ENCODE peak calls at places on chromosomes 7 and 10, in ten cellular contexts. K is cardiac fibroblast; T is H9; Q is ascending aorta; D is fibroblast of pulmonary artery; U is CD8-positive, alpha-beta T cell; M is choroid plexus epithelial cell; C is astrocyte; S is uterus; Z is progenitor cell of endocrine pancreas. G is an unnamed sample.

GRCh38 chr10:125629758-125630376 is 53.1 kb downstream of the TEX36 start:
- DNase-seq in K (peak), T (no peak), Q (no peak), D (peak), U (no peak), M (peak), C (peak), S (no peak), Z (no peak), G (no peak)

GRCh38 chr7:22173884-22174573 is 182.9 kb downstream of the RAPGEF5 start:
- DNase-seq in K (peak), T (no peak), Q (no peak), D (no peak), U (no peak), M (no peak), C (no peak), S (no peak), Z (no peak), G (no peak)

GRCh38 chr10:82211331-82211730 is 336.3 kb downstream of the NRG3 start:
- DNase-seq in K (peak), T (no peak), Q (no peak), D (peak), U (no peak), M (peak), C (no peak), S (no peak), Z (no peak), G (no peak)

GRCh38 chr7:117157121-117157870 is 165.6 kb downstream of the WNT2 start:
- DNase-seq in K (peak), T (no peak), Q (peak), D (peak), U (no peak), M (peak), C (peak), S (peak), Z (no peak), G (peak)

GRCh38 chr10:78250313-78251040 is 216.8 kb downstream of the RPS24 start:
- DNase-seq in K (no peak), T (no peak), Q (no peak), D (no peak), U (no peak), M (no peak), C (no peak), S (no peak), Z (no peak), G (no peak)

GRCh38 chr10:86668297-86669165 is at the start of gene LDB3:
- DNase-seq in K (peak), T (no peak), Q (peak), D (peak), U (no peak), M (no peak), C (peak), S (peak), Z (no peak), G (peak)

GRCh38 chr10:63553031-63553430 is 31.8 kb downstream of the REEP3 start:
- DNase-seq in K (peak), T (no peak), Q (no peak), D (peak), U (no peak), M (peak), C (peak), S (no peak), Z (no peak), G (no peak)

GRCh38 chr7:22397981-22398380 is 41.0 kb upstream of the RAPGEF5 start:
- DNase-seq in K (no peak), T (no peak), Q (no peak), D (no peak), U (no peak), M (no peak), C (peak), S (no peak), Z (no peak), G (no peak)

GRCh38 chr7:119935418-119936025 is 337.5 kb upstream of the KCND2 start:
- DNase-seq in K (peak), T (no peak), Q (no peak), D (peak), U (no peak), M (peak), C (peak), S (no peak), Z (no peak), G (no peak)

GRCh38 chr7:128708235-128708634 is 30.9 kb upstream of the CALU start:
- DNase-seq in K (peak), T (no peak), Q (no peak), D (no peak), U (no peak), M (no peak), C (no peak), S (no peak), Z (no peak), G (no peak)

GRCh38 chr7:114152314-114152938 is 233.6 kb upstream of the PPP1R3A start:
- DNase-seq in K (no peak), T (peak), Q (no peak), D (no peak), U (no peak), M (no peak), C (no peak), S (no peak), Z (no peak), G (no peak)

GRCh38 chr10:13270877-13271551 is 28.9 kb downstream of the PHYH start:
- DNase-seq in K (peak), T (no peak), Q (no peak), D (peak), U (no peak), M (peak), C (peak), S (no peak), Z (no peak), G (no peak)

GRCh38 chr7:6273380-6273837 is 985 bp upstream of the CYTH3 start:
- DNase-seq in K (no peak), T (no peak), Q (no peak), D (no peak), U (no peak), M (no peak), C (no peak), S (peak), Z (no peak), G (no peak)

GRCh38 chr7:108004220-108005142 is 1.5 kb upstream of the LAMB1 start:
- DNase-seq in K (peak), T (peak), Q (no peak), D (peak), U (no peak), M (peak), C (peak), S (peak), Z (peak), G (no peak)

GRCh38 chr10:60382946-60383681 is 6.6 kb downstream of the ANK3 start:
- DNase-seq in K (peak), T (no peak), Q (no peak), D (peak), U (no peak), M (peak), C (peak), S (no peak), Z (no peak), G (no peak)

GRCh38 chr7:47253650-47254080 is 328.2 kb downstream of the TNS3 start:
- DNase-seq in K (peak), T (peak), Q (no peak), D (peak), U (no peak), M (peak), C (peak), S (peak), Z (no peak), G (no peak)

GRCh38 chr7:101362334-101363195 is at the start of gene COL26A1:
- DNase-seq in K (no peak), T (peak), Q (no peak), D (peak), U (peak), M (peak), C (no peak), S (no peak), Z (peak), G (no peak)

GRCh38 chr10:60479305-60480020 is 89.8 kb upstream of the ANK3 start:
- DNase-seq in K (peak), T (no peak), Q (no peak), D (no peak), U (no peak), M (no peak), C (peak), S (no peak), Z (no peak), G (no peak)

GRCh38 chr10:122307669-122308486 is 36.8 kb downstream of the BTBD16 start:
- DNase-seq in K (peak), T (no peak), Q (peak), D (peak), U (no peak), M (peak), C (peak), S (peak), Z (no peak), G (peak)

GRCh38 chr10:3774018-3774813 is 10.8 kb downstream of the KLF6 start:
- DNase-seq in K (peak), T (peak), Q (peak), D (peak), U (peak), M (peak), C (peak), S (no peak), Z (no peak), G (peak)

GRCh38 chr10:48251152-48251524 is 23.4 kb downstream of the FRMPD2 start:
- DNase-seq in K (peak), T (no peak), Q (no peak), D (peak), U (no peak), M (peak), C (no peak), S (no peak), Z (no peak), G (no peak)

GRCh38 chr10:118870467-118871243 is 115.9 kb upstream of the CACUL1 start:
- DNase-seq in K (peak), T (no peak), Q (no peak), D (peak), U (no peak), M (peak), C (peak), S (peak), Z (no peak), G (no peak)

GRCh38 chr10:97601268-97602215 is 12.0 kb downstream of the C10orf62 start:
- DNase-seq in K (no peak), T (no peak), Q (no peak), D (no peak), U (no peak), M (no peak), C (no peak), S (no peak), Z (no peak), G (no peak)

GRCh38 chr7:33067921-33068320 is 5.3 kb upstream of the NT5C3A start:
- DNase-seq in K (no peak), T (no peak), Q (no peak), D (no peak), U (no peak), M (no peak), C (no peak), S (no peak), Z (no peak), G (no peak)

GRCh38 chr10:6019796-6020195 is 42.4 kb downstream of the IL2RA start:
- DNase-seq in K (no peak), T (no peak), Q (no peak), D (no peak), U (no peak), M (no peak), C (no peak), S (no peak), Z (no peak), G (no peak)

GRCh38 chr7:73891178-73891885 is 30.4 kb downstream of the TMEM270 start:
- DNase-seq in K (no peak), T (peak), Q (peak), D (no peak), U (no peak), M (no peak), C (no peak), S (no peak), Z (no peak), G (peak)

GRCh38 chr10:69948261-69948660 is 104.4 kb upstream of the MACROH2A2 start:
- DNase-seq in K (no peak), T (no peak), Q (no peak), D (no peak), U (no peak), M (no peak), C (no peak), S (no peak), Z (no peak), G (no peak)

GRCh38 chr7:54664235-54665228 is 94.5 kb downstream of the SEC61G start:
- DNase-seq in K (peak), T (peak), Q (no peak), D (peak), U (no peak), M (peak), C (peak), S (no peak), Z (peak), G (no peak)
- TF ChIP-seq CTCF in K (peak), T (peak), Q (no peak), D (peak), U (no peak), M (peak), C (peak), S (no peak), Z (peak), G (no peak)

GRCh38 chr7:85749715-85750453 is 563.0 kb upstream of the SEMA3D start:
- DNase-seq in K (no peak), T (peak), Q (no peak), D (no peak), U (no peak), M (peak), C (no peak), S (no peak), Z (no peak), G (no peak)
- TF ChIP-seq CTCF in K (no peak), T (peak), Q (no peak), D (no peak), U (no peak), M (peak), C (no peak), S (no peak), Z (no peak), G (no peak)

DNA sequence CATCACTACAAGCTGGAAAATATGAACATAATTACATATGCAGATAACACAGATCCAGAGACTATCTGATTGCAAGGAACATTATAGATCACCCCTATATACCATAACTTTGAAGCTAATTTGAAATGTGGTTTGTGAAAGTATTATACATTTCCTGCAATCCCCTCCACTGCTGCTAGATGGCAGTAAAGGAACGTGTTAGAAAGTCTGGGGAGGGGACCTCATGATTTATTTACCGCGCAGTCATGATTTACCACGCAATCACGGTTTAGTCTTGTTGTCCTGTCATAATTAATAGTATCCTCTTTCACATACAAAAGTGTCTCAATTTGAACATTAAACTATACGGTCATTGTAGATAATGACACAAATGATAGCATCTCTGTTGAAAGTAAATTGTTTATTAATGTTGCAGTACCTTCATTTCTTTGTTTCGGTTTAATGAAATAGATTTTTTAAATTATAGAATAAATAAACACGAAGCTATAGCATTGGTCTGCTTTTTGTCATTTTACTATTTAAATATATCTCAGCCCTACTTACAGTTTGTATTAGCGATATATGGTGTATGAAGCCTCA is 145.3 kb upstream of the PRSS1 start:
- DNase-seq in K (peak), T (no peak), Q (no peak), D (peak), U (peak), M (peak), C (peak), S (no peak), Z (peak), G (no peak)
- TF ChIP-seq CTCF in K (peak), T (peak), Q (peak), D (peak), U (peak), M (peak), C (peak), S (peak), Z (peak), G (peak)

GRCh38 chr7:151236406-151236805 is 4.1 kb downstream of the CHPF2 start:
- DNase-seq in K (no peak), T (no peak), Q (no peak), D (no peak), U (no peak), M (no peak), C (no peak), S (no peak), Z (no peak), G (no peak)
- TF ChIP-seq CTCF in K (no peak), T (no peak), Q (no peak), D (no peak), U (no peak), M (no peak), C (no peak), S (no peak), Z (no peak), G (no peak)

GRCh38 chr10:103355906-103356599 is 5.1 kb upstream of the PCGF6 start:
- DNase-seq in K (no peak), T (no peak), Q (no peak), D (no peak), U (no peak), M (no peak), C (no peak), S (no peak), Z (no peak), G (no peak)

GRCh38 chr10:103350522-103351260 is at the start of gene PCGF6:
- DNase-seq in K (peak), T (peak), Q (peak), D (peak), U (peak), M (peak), C (peak), S (peak), Z (peak), G (peak)

GRCh38 chr10:103350175-103350521 is 792 bp downstream of the PCGF6 start:
- DNase-seq in K (no peak), T (no peak), Q (no peak), D (peak), U (no peak), M (no peak), C (no peak), S (no peak), Z (no peak), G (no peak)

DNA sequence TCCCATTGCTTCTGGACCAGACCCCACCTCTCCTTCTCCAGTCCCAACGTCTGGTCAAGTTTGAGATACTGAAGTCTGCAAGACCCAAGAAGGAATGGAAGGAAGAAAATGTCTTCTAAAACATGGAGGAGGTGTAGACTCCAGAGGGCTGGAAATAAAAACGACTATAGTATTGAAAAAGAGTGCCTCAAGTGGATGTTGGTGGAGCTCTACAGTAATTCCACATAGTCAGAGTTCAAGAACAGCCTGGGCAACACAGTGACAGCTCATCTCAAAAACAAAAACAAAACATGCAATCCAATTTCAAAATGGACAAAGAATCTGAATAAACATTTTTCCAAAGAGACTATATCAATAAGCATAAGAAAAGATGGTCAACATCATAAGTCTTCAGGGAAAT is 2.3 kb upstream of the PCGF6 start:
- DNase-seq in K (peak), T (no peak), Q (no peak), D (no peak), U (no peak), M (peak), C (no peak), S (no peak), Z (no peak), G (no peak)
- TF ChIP-seq CTCF in K (no peak), T (no peak), Q (no peak), D (no peak), U (no peak), M (no peak), C (no peak), S (no peak), Z (no peak), G (no peak)

DNA sequence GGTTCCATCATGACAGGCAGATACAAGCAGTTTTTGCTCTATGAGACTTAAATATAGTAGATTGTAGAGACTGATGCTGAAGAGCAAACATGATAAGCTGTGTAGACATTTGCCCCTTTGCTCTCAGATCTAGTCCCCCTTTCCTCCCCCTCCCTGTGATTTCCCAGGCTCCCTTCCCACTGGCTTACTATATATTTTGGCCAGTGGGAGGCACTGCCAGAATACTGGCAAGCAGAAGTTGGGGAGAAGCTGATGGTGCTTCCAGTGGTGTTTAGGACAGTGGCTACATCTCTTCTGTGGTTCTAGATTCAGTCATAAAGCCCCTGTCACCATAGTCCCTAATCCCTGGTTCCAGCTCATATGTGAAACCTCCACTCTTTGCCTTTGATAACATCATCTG is 156.1 kb upstream of the STEAP4 start:
- DNase-seq in K (no peak), T (no peak), Q (no peak), D (no peak), U (no peak), M (no peak), C (no peak), S (no peak), Z (no peak), G (no peak)
- TF ChIP-seq CTCF in K (no peak), T (peak), Q (no peak), D (no peak), U (no peak), M (no peak), C (no peak), S (no peak), Z (no peak), G (no peak)

GRCh38 chr7:146172112-146172511 is 55.5 kb downstream of the CNTNAP2 start:
- DNase-seq in K (no peak), T (no peak), Q (no peak), D (peak), U (no peak), M (peak), C (no peak), S (no peak), Z (no peak), G (no peak)
- TF ChIP-seq CTCF in K (no peak), T (peak), Q (no peak), D (peak), U (no peak), M (peak), C (no peak), S (no peak), Z (no peak), G (no peak)

DNA sequence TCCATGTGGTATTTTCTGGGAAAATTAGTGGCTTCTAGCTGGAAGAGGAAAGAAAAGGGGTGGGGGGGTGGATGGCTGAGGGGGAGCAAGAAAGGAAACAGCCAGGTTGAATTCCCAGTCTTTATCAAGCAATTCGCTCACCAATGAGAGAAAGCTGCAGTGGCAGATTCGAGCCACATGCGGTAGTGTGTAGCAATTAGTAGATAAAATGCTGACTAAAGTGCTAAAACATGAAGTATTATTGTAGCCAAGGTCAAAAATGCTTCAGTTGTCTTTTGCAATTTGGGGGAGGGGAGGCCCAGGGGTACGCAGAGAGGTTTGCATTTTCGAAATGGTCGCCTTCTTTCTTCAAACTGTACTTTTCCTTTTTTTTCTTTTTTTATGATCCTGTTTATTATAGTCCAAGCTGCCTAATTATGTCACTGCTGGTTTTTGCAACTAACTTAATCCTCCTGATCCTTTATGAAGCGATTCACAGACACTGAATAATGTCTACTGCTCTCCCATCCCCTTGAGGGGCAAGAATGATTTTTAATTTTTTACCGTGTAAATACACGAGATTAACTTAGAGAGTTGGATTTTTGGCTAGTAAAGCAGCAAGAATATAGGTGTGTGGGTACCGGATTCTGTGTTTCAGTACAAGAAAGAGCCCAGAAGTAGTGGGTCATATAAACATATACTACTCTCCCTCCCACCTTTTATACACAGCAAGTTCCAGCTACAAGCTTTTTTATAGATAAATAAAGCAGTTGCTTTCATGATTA is 3.6 kb upstream of the ARID5B start:
- DNase-seq in K (peak), T (peak), Q (peak), D (peak), U (no peak), M (peak), C (peak), S (peak), Z (no peak), G (no peak)
- TF ChIP-seq CTCF in K (peak), T (peak), Q (peak), D (peak), U (no peak), M (peak), C (peak), S (peak), Z (peak), G (no peak)

G was measured in coronary artery.